ENCODE peak calls at places on chromosomes 2 and 18, in six cellular contexts. L, H, X, Z, O and U are unnamed samples.

GRCh38 chr18:3995476-3996102 is 459.5 kb downstream of the DLGAP1 start:
- DNase-seq in L (no peak), H (peak), X (no peak), Z (no peak), O (no peak), U (no peak)

GRCh38 chr2:85785027-85785822 is 31.4 kb downstream of the ATOH8 start:
- DNase-seq in L (no peak), H (peak), X (no peak), Z (peak), O (no peak), U (no peak)

GRCh38 chr18:49074505-49074904 is 123.7 kb upstream of the SMAD7 start:
- DNase-seq in L (no peak), H (no peak), X (no peak), Z (no peak), O (no peak), U (no peak)

GRCh38 chr2:105393373-105394055 is 5.3 kb downstream of the FHL2 start:
- DNase-seq in L (no peak), H (peak), X (no peak), Z (no peak), O (peak), U (no peak)

GRCh38 chr2:198401644-198402043 is 597.3 kb downstream of the PLCL1 start:
- DNase-seq in L (no peak), H (no peak), X (no peak), Z (no peak), O (no peak), U (no peak)

GRCh38 chr2:20609349-20609994 is 41.4 kb downstream of the HS1BP3 start:
- DNase-seq in L (no peak), H (no peak), X (no peak), Z (no peak), O (no peak), U (no peak)

GRCh38 chr2:9548506-9548905 is 7.1 kb downstream of the ADAM17 start:
- DNase-seq in L (no peak), H (no peak), X (no peak), Z (no peak), O (no peak), U (no peak)

GRCh38 chr2:164495491-164496223 is 125.6 kb downstream of the GRB14 start:
- DNase-seq in L (peak), H (no peak), X (no peak), Z (no peak), O (no peak), U (no peak)

GRCh38 chr18:48345596-48345995 is 63.6 kb downstream of the ZBTB7C start:
- DNase-seq in L (no peak), H (no peak), X (no peak), Z (no peak), O (no peak), U (no peak)

GRCh38 chr2:172427990-172428840 is 829 bp downstream of the ITGA6 start:
- DNase-seq in L (peak), H (peak), X (no peak), Z (no peak), O (no peak), U (no peak)

GRCh38 chr2:15554525-15555218 is 6.5 kb downstream of the NBAS start:
- DNase-seq in L (no peak), H (no peak), X (no peak), Z (no peak), O (no peak), U (no peak)

GRCh38 chr2:35220471-35220870 is 1135.1 kb upstream of the CRIM1 start:
- DNase-seq in L (no peak), H (no peak), X (no peak), Z (no peak), O (no peak), U (peak)

GRCh38 chr2:14016289-14016955 is 616.1 kb upstream of the LRATD1 start:
- DNase-seq in L (no peak), H (no peak), X (no peak), Z (no peak), O (no peak), U (peak)

GRCh38 chr18:36580874-36581750 is 247.7 kb downstream of the TPGS2 start:
- DNase-seq in L (no peak), H (no peak), X (no peak), Z (no peak), O (peak), U (no peak)

GRCh38 chr18:75207298-75208054 is 1.5 kb downstream of the PTGR3 start:
- DNase-seq in L (no peak), H (no peak), X (no peak), Z (no peak), O (no peak), U (no peak)

GRCh38 chr2:226985227-226985946 is 149.5 kb downstream of the RHBDD1 start:
- DNase-seq in L (peak), H (no peak), X (peak), Z (no peak), O (no peak), U (no peak)

GRCh38 chr2:230793573-230794359 is 71.0 kb upstream of the ITM2C start:
- DNase-seq in L (peak), H (peak), X (peak), Z (no peak), O (peak), U (peak)

GRCh38 chr18:47793609-47794008 is 136.8 kb downstream of the SMAD2 start:
- DNase-seq in L (no peak), H (no peak), X (no peak), Z (no peak), O (peak), U (no peak)

GRCh38 chr2:100260712-100261620 is 61.3 kb downstream of the LONRF2 start:
- DNase-seq in L (peak), H (peak), X (peak), Z (peak), O (no peak), U (no peak)

GRCh38 chr2:233434666-233435375 is 80.5 kb downstream of the DGKD start:
- DNase-seq in L (no peak), H (no peak), X (peak), Z (no peak), O (no peak), U (no peak)

GRCh38 chr2:144493027-144493809 is 26.7 kb downstream of the ZEB2 start:
- DNase-seq in L (no peak), H (no peak), X (no peak), Z (no peak), O (no peak), U (no peak)

GRCh38 chr2:162821176-162821575 is 17.4 kb downstream of the KCNH7 start:
- DNase-seq in L (no peak), H (no peak), X (no peak), Z (no peak), O (no peak), U (no peak)

GRCh38 chr18:70221156-70221910 is 15.8 kb upstream of the RTTN start:
- DNase-seq in L (no peak), H (no peak), X (no peak), Z (no peak), O (no peak), U (no peak)

GRCh38 chr2:37156071-37156856 is 516 bp downstream of the EIF2AK2 start:
- DNase-seq in L (peak), H (peak), X (no peak), Z (no peak), O (peak), U (no peak)

GRCh38 chr2:70834106-70834505 is 1.5 kb downstream of the CD207 start:
- DNase-seq in L (no peak), H (no peak), X (no peak), Z (no peak), O (no peak), U (no peak)

GRCh38 chr2:29041161-29041660 is 33.1 kb downstream of the PCARE start:
- DNase-seq in L (no peak), H (no peak), X (no peak), Z (no peak), O (no peak), U (no peak)

GRCh38 chr2:172329404-172330059 is 97.9 kb upstream of the ITGA6 start:
- DNase-seq in L (no peak), H (peak), X (no peak), Z (no peak), O (peak), U (no peak)

GRCh38 chr2:181575024-181575649 is 81.8 kb downstream of the CERKL start:
- DNase-seq in L (no peak), H (no peak), X (no peak), Z (no peak), O (no peak), U (no peak)

GRCh38 chr18:44758821-44759624 is 78.3 kb downstream of the SETBP1 start:
- DNase-seq in L (no peak), H (no peak), X (no peak), Z (no peak), O (no peak), U (no peak)

GRCh38 chr2:73920577-73921545 is 5.8 kb upstream of the DGUOK start:
- DNase-seq in L (peak), H (no peak), X (no peak), Z (no peak), O (no peak), U (no peak)

GRCh38 chr18:9612215-9612830 is 2.0 kb downstream of the PPP4R1 start:
- DNase-seq in L (peak), H (no peak), X (no peak), Z (no peak), O (no peak), U (no peak)

GRCh38 chr18:31102941-31103340 is 720 bp upstream of the DSC2 start:
- DNase-seq in L (no peak), H (no peak), X (no peak), Z (no peak), O (no peak), U (peak)

GRCh38 chr18:28855524-28855923 is 678.6 kb upstream of the CDH2 start:
- DNase-seq in L (no peak), H (no peak), X (no peak), Z (no peak), O (no peak), U (no peak)

GRCh38 chr2:85769236-85769986 is 15.6 kb downstream of the ATOH8 start:
- DNase-seq in L (peak), H (peak), X (no peak), Z (no peak), O (no peak), U (no peak)

GRCh38 chr2:10225291-10226031 is 77.2 kb upstream of the HPCAL1 start:
- DNase-seq in L (no peak), H (no peak), X (no peak), Z (no peak), O (no peak), U (no peak)

GRCh38 chr2:220574038-220574437 is 946.6 kb downstream of the SLC4A3 start:
- DNase-seq in L (no peak), H (no peak), X (no peak), Z (no peak), O (no peak), U (no peak)

GRCh38 chr2:22634167-22634566 is 750.8 kb upstream of the KLHL29 start:
- DNase-seq in L (no peak), H (no peak), X (no peak), Z (no peak), O (no peak), U (no peak)

DNA sequence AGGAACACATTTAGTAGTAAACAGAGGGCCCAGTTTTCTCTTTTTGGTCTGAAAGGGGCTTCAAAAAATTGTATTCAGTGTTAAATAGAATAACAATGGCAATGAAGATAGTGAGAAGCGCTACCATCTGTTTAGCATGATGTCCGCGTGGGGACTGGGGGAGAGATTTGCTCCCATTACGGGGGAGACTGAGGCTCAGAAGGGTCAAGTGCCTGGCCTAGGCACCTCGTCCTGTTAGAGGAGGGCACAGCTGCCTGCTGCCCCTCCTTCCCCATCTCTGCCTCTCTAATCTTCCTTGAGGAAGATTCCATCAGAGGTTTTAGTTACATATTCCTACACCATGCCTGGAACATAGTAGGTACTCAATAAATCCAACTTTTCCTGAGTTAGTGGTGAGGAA is 10.1 kb upstream of the TMEM185B start:
- DNase-seq in L (no peak), H (no peak), X (no peak), Z (no peak), O (no peak), U (no peak)
- H3K27ac ChIP-seq in L (no peak), H (peak), X (no peak), Z (no peak), O (no peak), U (no peak)

DNA sequence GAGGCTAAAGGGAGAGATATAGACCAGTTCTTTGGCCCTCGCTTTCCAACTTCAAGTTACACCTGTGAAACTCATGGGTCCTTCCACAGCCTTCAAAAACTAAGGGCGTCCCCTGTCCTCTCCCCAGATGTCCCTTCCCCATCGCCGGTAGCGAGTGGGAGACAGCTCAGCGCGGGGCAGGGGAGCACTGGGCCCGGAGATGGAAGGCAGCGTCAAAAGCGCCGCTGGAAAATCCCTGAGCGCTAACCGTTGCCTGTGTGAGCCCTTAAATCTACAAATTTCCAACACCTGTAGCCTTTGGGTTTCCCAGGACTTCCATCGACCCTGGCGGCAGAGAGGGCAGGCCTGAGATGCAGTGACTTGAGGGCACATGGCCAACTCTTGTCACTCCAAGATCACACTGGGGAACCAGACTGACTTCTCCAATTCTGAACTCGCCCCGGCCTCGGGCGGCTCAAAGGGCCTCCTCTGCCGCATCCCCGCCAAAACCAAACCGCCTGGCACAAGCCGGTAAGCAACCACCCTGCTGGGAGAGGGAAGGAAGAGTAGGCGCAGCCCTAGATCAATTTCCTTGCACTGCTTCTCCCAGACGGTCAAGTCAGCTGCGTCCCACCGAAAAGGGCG is 879 bp upstream of the EPAS1 start:
- DNase-seq in L (peak), H (peak), X (no peak), Z (no peak), O (peak), U (no peak)
- H3K27ac ChIP-seq in L (peak), H (peak), X (peak), Z (peak), O (peak), U (peak)

GRCh38 chr18:76307293-76307690 is 187.8 kb downstream of the ZNF516 start:
- DNase-seq in L (no peak), H (no peak), X (no peak), Z (no peak), O (no peak), U (no peak)
- H3K27ac ChIP-seq in L (no peak), H (no peak), X (no peak), Z (no peak), O (no peak), U (no peak)

DNA sequence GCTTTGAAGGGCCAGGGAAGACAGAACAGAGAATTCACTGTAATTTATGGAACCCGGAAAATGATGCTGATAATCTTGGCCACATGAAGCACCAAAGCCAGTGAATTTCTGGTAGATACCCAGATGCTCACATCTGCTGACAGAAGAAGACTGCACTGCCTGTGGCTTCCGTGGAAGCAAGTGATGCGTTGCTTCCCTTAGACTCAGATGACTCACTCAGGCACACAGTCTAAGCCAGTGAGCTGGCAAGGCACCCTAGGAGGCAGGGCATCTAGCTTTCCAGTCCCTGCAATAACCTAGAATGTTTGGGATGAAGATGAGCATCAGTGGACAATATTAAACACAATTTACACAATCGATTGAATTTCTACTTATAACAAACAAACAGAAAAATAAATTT is 284.7 kb downstream of the CMPK2 start:
- DNase-seq in L (no peak), H (no peak), X (no peak), Z (no peak), O (no peak), U (peak)
- H3K27ac ChIP-seq in L (no peak), H (no peak), X (no peak), Z (no peak), O (no peak), U (no peak)

GRCh38 chr18:23862071-23862470 is 152.5 kb upstream of the TTC39C start:
- DNase-seq in L (no peak), H (no peak), X (no peak), Z (no peak), O (no peak), U (peak)
- H3K27ac ChIP-seq in L (no peak), H (peak), X (peak), Z (no peak), O (peak), U (peak)

DNA sequence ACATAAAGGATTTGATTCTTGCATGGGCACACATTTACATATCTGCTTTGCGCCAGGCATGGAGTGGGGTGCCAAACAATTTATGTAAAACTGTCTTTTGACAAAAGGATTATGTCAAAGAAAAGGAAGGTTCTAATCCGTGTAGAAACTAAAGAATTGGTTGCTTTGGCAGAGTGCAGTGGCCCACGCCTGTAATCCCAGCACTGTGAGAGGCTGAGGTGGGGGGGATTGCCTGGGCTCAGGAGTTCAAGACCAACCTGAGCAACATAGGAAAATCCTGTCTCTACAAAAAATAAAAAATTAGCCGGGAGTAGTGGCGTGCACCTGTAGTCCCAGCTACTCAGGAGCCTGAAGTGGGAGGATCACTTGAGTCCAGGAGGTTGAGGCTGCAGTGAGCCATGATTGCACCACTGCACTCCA is 1.1 kb upstream of the MTERF4 start:
- DNase-seq in L (no peak), H (no peak), X (no peak), Z (no peak), O (no peak), U (no peak)
- H3K27ac ChIP-seq in L (peak), H (no peak), X (no peak), Z (no peak), O (no peak), U (peak)